ENCODE peak calls at places on chromosomes 7 and 10, in four cellular contexts. One of them, this sample, is unnamed.
A peak's percentile ranks its signal among the peaks of the same experiment; 100 is the strongest.

GRCh38 chr10:132369636-132370185 is 27.3 kb upstream of the PWWP2B start:
- DNase-seq in sigmoid colon: peak; percentile 29
- DNase-seq in SK-N-SH: no peak
- DNase-seq in cardiac muscle cell: no peak
- DNase-seq in this sample: no peak

GRCh38 chr10:14543048-14543903 is 212.6 kb upstream of the FRMD4A start:
- DNase-seq in sigmoid colon: no peak
- DNase-seq in cardiac muscle cell: no peak
- DNase-seq in SK-N-SH: no peak
- DNase-seq in this sample: no peak

GRCh38 chr10:103824281-103824680 is 31.1 kb downstream of the SH3PXD2A start:
- DNase-seq in SK-N-SH: peak; percentile 54
- DNase-seq in cardiac muscle cell: no peak
- DNase-seq in sigmoid colon: no peak
- DNase-seq in this sample: no peak

GRCh38 chr10:44477021-44477420 is 92.1 kb upstream of the CXCL12 start:
- DNase-seq in SK-N-SH: no peak
- DNase-seq in cardiac muscle cell: no peak
- DNase-seq in sigmoid colon: no peak
- DNase-seq in this sample: no peak

GRCh38 chr10:63128443-63128842 is 4.7 kb upstream of the NRBF2 start:
- DNase-seq in sigmoid colon: no peak
- DNase-seq in cardiac muscle cell: no peak
- DNase-seq in SK-N-SH: no peak
- DNase-seq in this sample: no peak

GRCh38 chr10:60769406-60769805 is 8.9 kb upstream of the CDK1 start:
- DNase-seq in cardiac muscle cell: no peak
- DNase-seq in sigmoid colon: no peak
- DNase-seq in SK-N-SH: no peak
- DNase-seq in this sample: no peak

GRCh38 chr10:77582710-77583115 is 54.9 kb downstream of the KCNMA1 start:
- DNase-seq in cardiac muscle cell: no peak
- DNase-seq in sigmoid colon: peak; percentile 61
- DNase-seq in SK-N-SH: no peak
- DNase-seq in this sample: no peak

GRCh38 chr10:86285136-86285790 is 81.3 kb downstream of the GRID1 start:
- DNase-seq in SK-N-SH: peak; percentile 66
- DNase-seq in sigmoid colon: peak; percentile 35
- DNase-seq in cardiac muscle cell: no peak
- DNase-seq in this sample: peak; percentile 7

GRCh38 chr7:409344-410281 is 110.0 kb downstream of the PDGFA start:
- DNase-seq in cardiac muscle cell: no peak
- DNase-seq in SK-N-SH: peak; percentile 37
- DNase-seq in sigmoid colon: peak; percentile 48
- DNase-seq in this sample: no peak

GRCh38 chr7:54260868-54261475 is 281.2 kb upstream of the VSTM2A start:
- DNase-seq in cardiac muscle cell: no peak
- DNase-seq in SK-N-SH: no peak
- DNase-seq in sigmoid colon: no peak
- DNase-seq in this sample: no peak

GRCh38 chr7:11847336-11847735 is 15.3 kb upstream of the THSD7A start:
- DNase-seq in sigmoid colon: no peak
- DNase-seq in cardiac muscle cell: no peak
- DNase-seq in SK-N-SH: no peak
- DNase-seq in this sample: no peak

GRCh38 chr10:114024876-114025609 is 18.6 kb upstream of the ADRB1 start:
- DNase-seq in SK-N-SH: no peak
- DNase-seq in sigmoid colon: no peak
- DNase-seq in cardiac muscle cell: no peak
- DNase-seq in this sample: no peak

GRCh38 chr7:96495751-96496216 is 173.9 kb upstream of the SLC25A13 start:
- DNase-seq in sigmoid colon: no peak
- DNase-seq in cardiac muscle cell: no peak
- DNase-seq in SK-N-SH: peak; percentile 33
- DNase-seq in this sample: no peak

GRCh38 chr10:61639952-61640351 is 22.8 kb upstream of the CABCOCO1 start:
- DNase-seq in sigmoid colon: no peak
- DNase-seq in SK-N-SH: no peak
- DNase-seq in cardiac muscle cell: no peak
- DNase-seq in this sample: no peak

GRCh38 chr10:60903096-60903495 is 40.9 kb downstream of the RHOBTB1 start:
- DNase-seq in SK-N-SH: no peak
- DNase-seq in cardiac muscle cell: no peak
- DNase-seq in sigmoid colon: no peak
- DNase-seq in this sample: no peak

GRCh38 chr7:105691029-105691691 is 109.9 kb upstream of the EFCAB10 start:
- DNase-seq in cardiac muscle cell: no peak
- DNase-seq in SK-N-SH: no peak
- DNase-seq in sigmoid colon: no peak
- DNase-seq in this sample: no peak

GRCh38 chr10:80516506-80517075 is 21.1 kb upstream of the SH2D4B start:
- DNase-seq in cardiac muscle cell: no peak
- DNase-seq in SK-N-SH: no peak
- DNase-seq in sigmoid colon: peak; percentile 52
- DNase-seq in this sample: no peak
- H3K36me3 ChIP-seq in cardiac muscle cell: peaks cover 32% of the 10 kb centered on the region
- H3K36me3 ChIP-seq in SK-N-SH: peaks cover 36% of the 10 kb centered on the region
- H3K36me3 ChIP-seq in sigmoid colon: peaks cover 10% of the 10 kb centered on the region
- H3K36me3 ChIP-seq in this sample: peaks cover 22% of the 10 kb centered on the region

GRCh38 chr7:64294701-64295420 is 18.9 kb upstream of the ZNF736 start:
- DNase-seq in cardiac muscle cell: no peak
- DNase-seq in sigmoid colon: no peak
- DNase-seq in SK-N-SH: no peak
- DNase-seq in this sample: no peak
- H3K9me3 ChIP-seq in cardiac muscle cell: no peaks in the 10 kb centered on the region
- H3K9me3 ChIP-seq in sigmoid colon: no peaks in the 10 kb centered on the region
- H3K9me3 ChIP-seq in SK-N-SH: no peaks in the 10 kb centered on the region
- H3K9me3 ChIP-seq in this sample: no peaks in the 10 kb centered on the region

GRCh38 chr7:17142831-17143541 is 155.5 kb upstream of the AHR start:
- DNase-seq in SK-N-SH: no peak
- DNase-seq in cardiac muscle cell: no peak
- DNase-seq in sigmoid colon: no peak
- DNase-seq in this sample: no peak
- H3K4me3 ChIP-seq in SK-N-SH: no peak overlapping the region
- H3K4me3 ChIP-seq in cardiac muscle cell: no peak overlapping the region
- H3K4me3 ChIP-seq in sigmoid colon: peak overlapping the region; percentile 8
- H3K4me3 ChIP-seq in this sample: no peak overlapping the region

DNA sequence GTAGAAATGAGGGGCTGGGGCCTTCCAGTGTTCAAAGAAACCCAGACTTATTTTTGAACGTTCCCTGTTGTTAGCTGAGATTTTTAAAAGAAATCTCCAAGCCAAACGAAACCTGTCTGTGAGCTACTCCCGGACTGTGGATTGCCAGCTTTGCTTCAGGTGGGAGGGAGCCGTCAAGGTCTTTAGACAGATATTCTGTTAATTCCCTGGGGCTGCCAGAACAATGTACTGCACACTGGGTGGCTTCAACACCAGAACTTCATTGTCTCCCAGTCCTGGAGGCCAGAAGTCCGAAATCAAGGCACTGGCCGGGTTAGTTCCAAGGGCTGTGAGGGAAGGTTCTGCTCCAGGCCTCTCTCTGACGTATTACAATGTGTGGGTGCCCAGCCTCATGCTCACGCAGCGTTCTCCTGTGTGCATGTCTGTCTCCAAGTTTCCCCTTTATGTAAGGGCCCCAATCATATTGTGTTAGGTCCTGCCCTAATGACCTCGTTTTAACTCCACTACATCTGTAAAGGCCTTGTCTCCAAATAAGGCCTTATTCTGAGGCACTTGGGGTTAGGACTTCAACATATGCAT is 60.0 kb upstream of the GJD4 start:
- DNase-seq in cardiac muscle cell: no peak
- DNase-seq in SK-N-SH: no peak
- DNase-seq in sigmoid colon: no peak
- DNase-seq in this sample: no peak
- H3K36me3 ChIP-seq in cardiac muscle cell: peaks cover 2% of the 10 kb centered on the region
- H3K36me3 ChIP-seq in SK-N-SH: peaks cover 11% of the 10 kb centered on the region
- H3K36me3 ChIP-seq in sigmoid colon: no peaks in the 10 kb centered on the region
- H3K36me3 ChIP-seq in this sample: no peaks in the 10 kb centered on the region

DNA sequence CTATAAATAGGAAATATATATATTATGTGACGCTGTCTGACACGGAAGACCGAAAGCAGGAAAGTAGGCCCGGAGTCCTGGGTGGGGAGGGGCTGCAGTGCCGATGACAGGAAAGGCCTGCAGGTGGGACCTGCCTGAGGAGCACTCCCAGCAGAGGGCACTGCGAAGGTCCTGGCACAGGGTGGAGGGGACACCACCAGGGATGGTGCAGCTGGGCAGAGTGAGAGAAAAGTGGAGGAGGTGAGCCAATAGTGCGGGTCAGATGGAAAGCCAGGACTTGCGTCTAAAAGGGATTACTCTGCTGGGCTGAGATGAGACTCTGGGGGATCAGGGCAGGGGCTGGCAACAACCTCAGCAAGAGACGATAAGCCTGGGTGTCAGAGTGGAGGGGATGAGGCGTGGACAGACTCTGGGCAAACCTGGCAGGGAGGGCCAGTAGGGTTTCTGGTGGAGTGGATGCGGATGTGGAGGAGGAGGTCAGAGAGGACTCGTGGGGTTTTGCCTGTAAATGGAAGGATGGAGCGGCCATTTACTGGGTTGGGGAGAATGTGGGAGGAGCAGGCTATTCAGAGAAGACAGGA is 118.2 kb upstream of the ZNF746 start:
- DNase-seq in cardiac muscle cell: no peak
- DNase-seq in sigmoid colon: no peak
- DNase-seq in SK-N-SH: peak; percentile 39
- DNase-seq in this sample: no peak
- H3K9me3 ChIP-seq in cardiac muscle cell: no peaks in the 10 kb centered on the region
- H3K9me3 ChIP-seq in sigmoid colon: no peaks in the 10 kb centered on the region
- H3K9me3 ChIP-seq in SK-N-SH: no peaks in the 10 kb centered on the region
- H3K9me3 ChIP-seq in this sample: no peaks in the 10 kb centered on the region

GRCh38 chr7:130368347-130368746 is 11.9 kb upstream of the CPA1 start:
- DNase-seq in SK-N-SH: no peak
- DNase-seq in sigmoid colon: no peak
- DNase-seq in cardiac muscle cell: no peak
- DNase-seq in this sample: no peak

GRCh38 chr7:130367836-130368235 is 12.5 kb upstream of the CPA1 start:
- DNase-seq in sigmoid colon: no peak
- DNase-seq in SK-N-SH: no peak
- DNase-seq in cardiac muscle cell: no peak
- DNase-seq in this sample: no peak

GRCh38 chr7:130369110-130369711 is 11.1 kb upstream of the CPA1 start:
- DNase-seq in SK-N-SH: peak; percentile 59
- DNase-seq in cardiac muscle cell: peak; percentile 25
- DNase-seq in sigmoid colon: no peak
- DNase-seq in this sample: no peak

GRCh38 chr7:130371059-130371458 is 9.2 kb upstream of the CPA1 start:
- DNase-seq in sigmoid colon: peak; percentile 86
- DNase-seq in cardiac muscle cell: no peak
- DNase-seq in SK-N-SH: no peak
- DNase-seq in this sample: no peak

DNA sequence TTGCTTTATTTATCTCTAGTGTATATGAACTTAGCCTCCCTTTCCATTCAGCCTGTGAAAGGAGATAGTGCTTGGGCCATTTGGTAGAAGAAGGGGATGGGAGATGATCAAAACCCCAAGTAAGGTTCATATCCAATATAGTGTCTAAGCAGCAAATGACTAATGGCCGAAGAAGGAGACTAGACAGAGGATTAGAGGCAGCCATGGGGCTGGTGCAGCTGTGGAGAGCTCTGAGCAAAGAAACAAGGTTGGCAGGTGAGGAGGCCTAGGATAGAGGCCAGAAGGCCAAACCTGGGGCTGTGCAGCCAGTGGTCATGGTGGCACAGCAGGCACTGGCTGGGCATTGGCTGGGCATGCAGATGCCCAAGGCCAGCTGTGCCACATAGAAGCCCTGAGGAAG is 10.5 kb upstream of the CPA1 start:
- DNase-seq in sigmoid colon: no peak
- DNase-seq in SK-N-SH: no peak
- DNase-seq in cardiac muscle cell: no peak
- DNase-seq in this sample: no peak
- H3K4me3 ChIP-seq in sigmoid colon: no peak overlapping the region
- H3K4me3 ChIP-seq in SK-N-SH: no peak overlapping the region
- H3K4me3 ChIP-seq in cardiac muscle cell: no peak overlapping the region
- H3K4me3 ChIP-seq in this sample: no peak overlapping the region

GRCh38 chr7:114790526-114790925 is 131.4 kb upstream of the MDFIC start:
- DNase-seq in SK-N-SH: no peak
- DNase-seq in sigmoid colon: no peak
- DNase-seq in cardiac muscle cell: no peak
- DNase-seq in this sample: no peak

GRCh38 chr7:114791771-114792170 is 130.1 kb upstream of the MDFIC start:
- DNase-seq in SK-N-SH: no peak
- DNase-seq in cardiac muscle cell: no peak
- DNase-seq in sigmoid colon: no peak
- DNase-seq in this sample: no peak

GRCh38 chr7:114789161-114789560 is 132.7 kb upstream of the MDFIC start:
- DNase-seq in sigmoid colon: no peak
- DNase-seq in cardiac muscle cell: no peak
- DNase-seq in SK-N-SH: no peak
- DNase-seq in this sample: no peak

GRCh38 chr7:114787556-114787955 is 134.3 kb upstream of the MDFIC start:
- DNase-seq in cardiac muscle cell: no peak
- DNase-seq in SK-N-SH: no peak
- DNase-seq in sigmoid colon: no peak
- DNase-seq in this sample: no peak

DNA sequence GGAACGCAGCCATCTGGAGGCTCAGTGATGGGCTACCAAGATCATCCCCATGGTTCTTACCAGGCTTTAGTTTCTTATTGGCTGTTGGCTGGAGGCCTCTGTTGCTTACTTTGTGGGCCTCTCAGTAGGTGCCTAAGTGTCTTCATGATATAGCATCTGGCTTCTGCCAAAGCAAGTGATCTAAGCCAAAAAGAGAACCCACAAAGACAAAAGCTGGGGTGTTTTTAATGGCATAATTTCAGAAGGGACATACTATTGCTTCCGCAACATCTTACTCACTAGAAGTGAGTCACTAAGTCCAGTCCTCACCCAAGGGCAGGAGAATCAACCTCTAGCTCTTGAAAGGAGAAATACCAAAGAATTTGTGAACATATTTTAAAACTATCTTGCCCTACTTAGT is 132.0 kb upstream of the MDFIC start:
- DNase-seq in cardiac muscle cell: no peak
- DNase-seq in sigmoid colon: no peak
- DNase-seq in SK-N-SH: no peak
- DNase-seq in this sample: no peak
- H3K36me3 ChIP-seq in cardiac muscle cell: no peaks in the 10 kb centered on the region
- H3K36me3 ChIP-seq in sigmoid colon: no peaks in the 10 kb centered on the region
- H3K36me3 ChIP-seq in SK-N-SH: no peaks in the 10 kb centered on the region
- H3K36me3 ChIP-seq in this sample: no peaks in the 10 kb centered on the region